ENCODE peak calls at places on chromosomes 13 and 19, in four cellular contexts. P, J, T and L are unnamed samples.

GRCh38 chr13:41034382-41034781 is 15.3 kb upstream of the ELF1 start:
- DNase-seq in P (no peak), J (no peak), T (no peak), L (no peak)

GRCh38 chr13:26967119-26968038 is 204.2 kb downstream of the USP12 start:
- DNase-seq in P (no peak), J (peak), T (no peak), L (no peak)

GRCh38 chr13:74047925-74048324 is 86.3 kb downstream of the KLF12 start:
- DNase-seq in P (peak), J (peak), T (no peak), L (no peak)

GRCh38 chr19:1097810-1098176 is 2.6 kb upstream of the POLR2E start:
- DNase-seq in P (no peak), J (no peak), T (no peak), L (no peak)

GRCh38 chr19:33507021-33507956 is 14.3 kb downstream of the PEPD start:
- DNase-seq in P (peak), J (no peak), T (no peak), L (peak)

GRCh38 chr13:42028113-42028799 is 20.2 kb upstream of the DGKH start:
- DNase-seq in P (no peak), J (no peak), T (no peak), L (no peak)

GRCh38 chr13:100645382-100645781 is 29.2 kb downstream of the TMTC4 start:
- DNase-seq in P (no peak), J (no peak), T (no peak), L (no peak)

GRCh38 chr13:106234656-106235055 is 300.8 kb downstream of the EFNB2 start:
- DNase-seq in P (no peak), J (no peak), T (no peak), L (no peak)

GRCh38 chr19:4409123-4409933 is 6.9 kb downstream of the CHAF1A start:
- DNase-seq in P (no peak), J (no peak), T (no peak), L (no peak)

GRCh38 chr19:290539-291521 is at the start of gene PLPP2:
- DNase-seq in P (no peak), J (peak), T (no peak), L (no peak)

GRCh38 chr13:42110410-42111155 is 62.1 kb downstream of the DGKH start:
- DNase-seq in P (peak), J (peak), T (no peak), L (peak)

GRCh38 chr19:35353635-35354034 is 4.6 kb upstream of the FFAR3 start:
- DNase-seq in P (no peak), J (no peak), T (peak), L (no peak)

GRCh38 chr13:104086759-104087158 is 1020.5 kb upstream of the SLC10A2 start:
- DNase-seq in P (no peak), J (no peak), T (no peak), L (no peak)

GRCh38 chr13:73825143-73825542 is 309.1 kb downstream of the KLF12 start:
- DNase-seq in P (no peak), J (no peak), T (no peak), L (no peak)

GRCh38 chr19:18743281-18743825 is 47.8 kb downstream of the COMP start:
- DNase-seq in P (peak), J (no peak), T (no peak), L (no peak)

GRCh38 chr19:43809762-43810696 is 7.8 kb upstream of the LYPD5 start:
- DNase-seq in P (peak), J (peak), T (no peak), L (peak)

GRCh38 chr19:7989071-7989575 is 16.3 kb downstream of the ELAVL1 start:
- DNase-seq in P (no peak), J (no peak), T (no peak), L (no peak)

GRCh38 chr19:10293637-10294367 is 4.0 kb downstream of the ICAM5 start:
- DNase-seq in P (no peak), J (no peak), T (no peak), L (no peak)

GRCh38 chr19:49502866-49503581 is 6.8 kb downstream of the RPS11 start:
- DNase-seq in P (peak), J (peak), T (peak), L (peak)

GRCh38 chr13:59247166-59247565 is 916.6 kb downstream of the DIAPH3 start:
- DNase-seq in P (peak), J (no peak), T (no peak), L (peak)

GRCh38 chr19:2167896-2168618 is 4.3 kb downstream of the DOT1L start:
- DNase-seq in P (peak), J (peak), T (no peak), L (peak)

GRCh38 chr19:6246174-6247006 is 33.4 kb downstream of the MLLT1 start:
- DNase-seq in P (no peak), J (no peak), T (no peak), L (no peak)

GRCh38 chr19:44643605-44644390 is at the start of gene PVR:
- DNase-seq in P (peak), J (peak), T (peak), L (peak)